ENCODE peak calls at places on chromosomes 4 and X, in five cellular contexts. A is HCT116, S is body of pancreas, Q is uterus, M is heart left ventricle. H is an unnamed sample.

GRCh38 chr4:59818656-59819055 is 1381.5 kb upstream of the ADGRL3 start:
- DNase-seq in M (no peak), A (no peak), Q (no peak), S (no peak), H (no peak)

GRCh38 chr4:101835121-101835904 is 44.8 kb downstream of the BANK1 start:
- DNase-seq in S (peak; percentile 24), A (no peak), M (no peak), Q (no peak), H (peak; percentile 15)

GRCh38 chr4:16991455-16991854 is 93.0 kb upstream of the LDB2 start:
- DNase-seq in S (no peak), A (no peak), Q (no peak), M (no peak), H (no peak)

GRCh38 chr4:128162434-128162833 is 101.3 kb downstream of the LARP1B start:
- DNase-seq in Q (no peak), S (no peak), A (no peak), M (no peak), H (no peak)

GRCh38 chrX:30992381-30992904 is 79.4 kb downstream of the FTHL17 start:
- DNase-seq in M (no peak), Q (no peak), S (no peak), A (no peak), H (peak; percentile 93)

GRCh38 chrX:139869796-139870195 is 63.1 kb downstream of the ATP11C start:
- DNase-seq in S (no peak), A (no peak), M (no peak), Q (no peak), H (no peak)

GRCh38 chrX:150100261-150100660 is 162.0 kb upstream of the EOLA2 start:
- DNase-seq in M (no peak), Q (no peak), S (no peak), A (no peak), H (no peak)

GRCh38 chr4:26748805-26749204 is 111.8 kb upstream of the STIM2 start:
- DNase-seq in M (no peak), S (no peak), Q (no peak), A (no peak), H (no peak)

GRCh38 chrX:9816094-9816700 is 30.0 kb downstream of the SHROOM2 start:
- DNase-seq in A (no peak), Q (no peak), M (no peak), S (no peak), H (no peak)

DNA sequence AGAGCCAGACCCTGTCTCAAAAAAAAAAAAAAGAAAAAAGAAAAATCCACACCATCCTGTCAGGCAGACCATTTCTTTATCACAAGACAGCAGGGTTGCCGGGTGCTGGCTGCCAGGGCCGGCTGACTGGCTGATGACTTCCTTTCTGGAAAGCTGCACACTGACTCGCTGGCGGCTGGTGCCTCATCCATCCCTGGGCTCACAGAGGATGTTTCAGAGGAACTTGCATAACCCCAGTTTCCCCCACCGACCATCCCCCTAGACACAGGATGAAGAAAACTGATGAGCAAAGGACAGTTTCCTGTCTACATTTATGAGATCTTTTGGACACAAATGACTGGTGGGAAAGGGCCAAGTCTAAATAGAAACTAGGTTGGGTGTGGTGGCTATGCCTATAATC is 14.1 kb downstream of the HPSE start:
- DNase-seq in S (peak; percentile 20), A (no peak), M (peak; percentile 80), Q (no peak), H (no peak)
- H3K4me1 ChIP-seq in S (peaks cover 5% of the 10 kb centered on the region), A (no peaks in the 10 kb centered on the region), M (no peaks in the 10 kb centered on the region), Q (no peaks in the 10 kb centered on the region), H (peaks cover 19% of the 10 kb centered on the region)

GRCh38 chr4:118991686-118992085 is 103.0 kb downstream of the SYNPO2 start:
- DNase-seq in A (no peak), S (no peak), M (no peak), Q (no peak), H (no peak)
- H3K4me1 ChIP-seq in A (no peaks in the 10 kb centered on the region), S (no peaks in the 10 kb centered on the region), M (peaks cover 20% of the 10 kb centered on the region), Q (peaks cover 8% of the 10 kb centered on the region), H (no peaks in the 10 kb centered on the region)

DNA sequence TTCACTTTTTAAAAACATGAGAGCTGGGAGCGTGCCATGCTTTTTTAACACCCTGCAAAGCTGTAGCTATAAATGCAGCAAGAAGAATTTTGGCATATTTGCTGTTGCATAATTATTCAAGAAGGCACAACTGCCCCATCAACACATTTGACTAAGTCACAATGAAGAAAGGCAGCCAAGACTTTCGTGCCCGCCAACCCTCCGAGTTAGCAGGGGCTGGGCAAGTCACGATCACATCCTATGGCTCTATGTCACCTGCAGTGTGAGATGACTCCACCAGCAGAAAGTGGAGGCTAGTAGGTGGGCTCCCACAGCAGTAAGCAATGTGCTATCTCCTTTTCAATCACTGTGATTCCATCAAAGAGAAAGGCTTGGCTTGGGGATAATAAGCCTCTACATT is 214.7 kb downstream of the DHX15 start:
- DNase-seq in Q (no peak), S (no peak), M (no peak), A (no peak), H (no peak)
- H3K4me1 ChIP-seq in Q (no peaks in the 10 kb centered on the region), S (peaks cover 17% of the 10 kb centered on the region), M (no peaks in the 10 kb centered on the region), A (no peaks in the 10 kb centered on the region), H (no peaks in the 10 kb centered on the region)

GRCh38 chr4:79454656-79455055 is 46.6 kb upstream of the GK2 start:
- DNase-seq in Q (no peak), A (no peak), S (no peak), M (no peak), H (no peak)
- H3K4me1 ChIP-seq in Q (no peaks in the 10 kb centered on the region), A (no peaks in the 10 kb centered on the region), S (no peaks in the 10 kb centered on the region), M (no peaks in the 10 kb centered on the region), H (no peaks in the 10 kb centered on the region)

GRCh38 chr4:148052448-148052847 is 320.6 kb downstream of the ARHGAP10 start:
- DNase-seq in S (no peak), Q (no peak), A (no peak), M (no peak), H (no peak)

GRCh38 chr4:148051403-148051802 is 319.5 kb downstream of the ARHGAP10 start:
- DNase-seq in A (no peak), Q (no peak), M (no peak), S (no peak), H (no peak)

GRCh38 chr4:148055844-148056243 is 324.0 kb downstream of the ARHGAP10 start:
- DNase-seq in M (no peak), A (no peak), S (no peak), Q (no peak), H (no peak)

GRCh38 chr4:148054275-148054674 is 322.4 kb downstream of the ARHGAP10 start:
- DNase-seq in M (no peak), S (no peak), Q (no peak), A (no peak), H (no peak)

GRCh38 chr4:148053298-148054003 is 321.6 kb downstream of the ARHGAP10 start:
- DNase-seq in M (no peak), A (no peak), Q (no peak), S (no peak), H (no peak)
- H3K4me1 ChIP-seq in M (peaks cover 6% of the 10 kb centered on the region), A (peaks cover 23% of the 10 kb centered on the region), Q (no peaks in the 10 kb centered on the region), S (peaks cover 13% of the 10 kb centered on the region), H (no peaks in the 10 kb centered on the region)

DNA sequence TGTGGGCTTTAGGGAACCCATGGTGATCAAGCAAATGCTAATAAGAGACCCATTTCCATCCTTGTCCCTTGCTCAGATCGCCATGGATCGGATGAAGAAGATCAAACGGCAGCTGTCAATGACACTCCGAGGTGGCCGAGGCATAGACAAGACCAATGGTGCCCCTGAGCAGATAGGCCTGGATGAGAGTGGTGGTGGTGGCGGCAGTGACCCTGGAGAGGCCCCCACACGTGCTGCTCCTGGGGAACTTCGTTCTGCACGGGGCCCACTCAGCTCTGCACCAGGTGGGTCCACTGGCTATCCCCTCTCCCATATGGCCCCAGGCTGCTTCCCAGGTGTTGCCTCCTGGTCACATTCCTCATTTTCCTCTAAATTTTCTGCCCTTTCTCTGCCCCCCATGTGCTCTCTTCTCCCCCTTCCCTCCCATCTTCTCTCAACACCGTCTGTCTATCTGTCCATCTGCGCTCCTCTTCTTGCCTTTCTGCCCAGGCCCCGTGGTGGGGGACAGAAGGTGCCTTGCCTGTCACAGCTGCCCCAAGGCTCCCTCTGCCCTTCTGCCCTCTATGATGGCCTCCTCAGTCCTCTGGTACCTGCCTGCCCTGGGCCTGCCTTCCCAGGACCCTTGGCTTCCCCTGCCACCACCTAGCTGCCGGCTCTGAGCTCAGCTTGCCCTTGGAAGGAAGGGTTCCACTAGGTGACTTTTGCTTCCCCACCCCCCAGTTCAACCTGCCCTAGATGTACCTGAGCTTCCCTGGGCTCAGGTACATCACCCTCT is 5.2 kb downstream of the CDK16 start:
- DNase-seq in S (no peak), Q (no peak), A (no peak), M (no peak), H (no peak)
- H3K4me1 ChIP-seq in S (peaks cover 19% of the 10 kb centered on the region), Q (no peaks in the 10 kb centered on the region), A (peaks cover 12% of the 10 kb centered on the region), M (no peaks in the 10 kb centered on the region), H (peaks cover 20% of the 10 kb centered on the region)